ENCODE peak calls at places on chromosomes 3 and 15, in seven cellular contexts. Q is HCT116; W is natural killer cell; R is CD4-positive, CD25-positive, alpha-beta regulatory T cell; G is central memory CD8-positive, alpha-beta T cell; K is activated CD4-positive, CD25-positive, alpha-beta regulatory T cell treated with anti-CD3 and anti-CD28 coated beads, Interleukin-2, amount 50 U/mL, for 24 hours; Y is activated CD4-positive, alpha-beta T cell treated with anti-CD3 and anti-CD28 coated beads for 36 hours. P is an unnamed sample.

GRCh38 chr3:183527421-183527979 is 28.0 kb downstream of the KLHL6 start:
- ATAC-seq in Q (no peak), W (peak), R (peak), G (peak), K (peak), Y (peak), P (peak)

GRCh38 chr15:86629957-86630356 is 550.3 kb downstream of the AGBL1 start:
- ATAC-seq in Q (no peak), W (no peak), R (no peak), G (no peak), K (no peak), Y (no peak), P (peak)

GRCh38 chr15:70165811-70166284 is 68.1 kb upstream of the TLE3 start:
- ATAC-seq in Q (no peak), W (no peak), R (no peak), G (no peak), K (no peak), Y (no peak), P (no peak)

GRCh38 chr3:48952510-48953118 is 34.0 kb downstream of the ARIH2 start:
- ATAC-seq in Q (peak), W (peak), R (peak), G (no peak), K (no peak), Y (peak), P (peak)

GRCh38 chr15:50496692-50497091 is 49.8 kb downstream of the USP50 start:
- ATAC-seq in Q (no peak), W (no peak), R (no peak), G (no peak), K (no peak), Y (peak), P (peak)

GRCh38 chr3:5037828-5038227 is 58.6 kb downstream of the BHLHE40 start:
- ATAC-seq in Q (no peak), W (peak), R (no peak), G (no peak), K (peak), Y (peak), P (peak)

GRCh38 chr15:30895461-30896210 is 8.1 kb upstream of the FAN1 start:
- ATAC-seq in Q (no peak), W (no peak), R (no peak), G (no peak), K (no peak), Y (no peak), P (no peak)

GRCh38 chr15:23686466-23687142 is 501 bp downstream of the NDN start:
- ATAC-seq in Q (no peak), W (no peak), R (no peak), G (no peak), K (no peak), Y (no peak), P (no peak)

GRCh38 chr3:2261747-2262146 is 163.1 kb downstream of the CNTN4 start:
- ATAC-seq in Q (no peak), W (no peak), R (no peak), G (no peak), K (no peak), Y (no peak), P (no peak)

GRCh38 chr3:111738238-111738637 is 120.8 kb upstream of the PHLDB2 start:
- ATAC-seq in Q (no peak), W (no peak), R (no peak), G (no peak), K (no peak), Y (peak), P (peak)

GRCh38 chr3:145698252-145698651 is 462.7 kb downstream of the PLOD2 start:
- ATAC-seq in Q (no peak), W (no peak), R (no peak), G (no peak), K (no peak), Y (no peak), P (no peak)

GRCh38 chr3:150184426-150185071 is 213.9 kb upstream of the PFN2 start:
- ATAC-seq in Q (peak), W (no peak), R (no peak), G (no peak), K (no peak), Y (peak), P (no peak)

GRCh38 chr3:145696011-145696410 is 465.0 kb downstream of the PLOD2 start:
- ATAC-seq in Q (no peak), W (no peak), R (no peak), G (no peak), K (no peak), Y (no peak), P (no peak)

GRCh38 chr15:83747050-83747717 is 93.3 kb downstream of the ADAMTSL3 start:
- ATAC-seq in Q (peak), W (no peak), R (no peak), G (no peak), K (no peak), Y (no peak), P (no peak)

GRCh38 chr15:69798481-69799315 is 299.0 kb downstream of the TLE3 start:
- ATAC-seq in Q (no peak), W (no peak), R (no peak), G (no peak), K (no peak), Y (no peak), P (no peak)

GRCh38 chr3:191314109-191314728 is 15.0 kb upstream of the CCDC50 start:
- ATAC-seq in Q (no peak), W (no peak), R (no peak), G (no peak), K (no peak), Y (no peak), P (no peak)

GRCh38 chr15:64634576-64635485 is 140.6 kb downstream of the RBPMS2 start:
- ATAC-seq in Q (no peak), W (peak), R (peak), G (peak), K (peak), Y (peak), P (peak)